ENCODE peak calls at places on chromosomes 6 and 20, in seven cellular contexts. Y is PC-3; T is effector memory CD4-positive, alpha-beta T cell; L is right cardiac atrium; J is colonic mucosa; C is left lung; M is aorta. X is an unnamed sample. For H3K4me1, the result is how much of the 10 kb centered on the place peaks cover.

GRCh38 chr20:34069341-34070078 is 42.5 kb downstream of the EIF2S2 start:
- DNase-seq in C (peak), M (peak), T (peak), Y (peak), L (peak), J (peak), X (peak)

GRCh38 chr20:64161595-64162238 is 2.5 kb upstream of the MYT1 start:
- DNase-seq in T (no peak), L (peak), M (no peak), Y (peak), C (no peak), J (peak), X (peak)

GRCh38 chr6:148247386-148248063 is 95.1 kb upstream of the SASH1 start:
- DNase-seq in J (no peak), Y (no peak), T (no peak), C (no peak), M (no peak), L (no peak), X (no peak)

GRCh38 chr20:23629017-23629541 is 8.7 kb downstream of the CST3 start:
- DNase-seq in T (no peak), C (no peak), J (peak), Y (peak), M (no peak), L (peak), X (no peak)

GRCh38 chr6:81241126-81241525 is 511.4 kb downstream of the TENT5A start:
- DNase-seq in L (no peak), T (no peak), Y (no peak), M (no peak), C (no peak), J (no peak), X (no peak)

GRCh38 chr6:45351076-45351475 is 22.9 kb downstream of the RUNX2 start:
- DNase-seq in M (no peak), T (no peak), Y (no peak), C (no peak), L (no peak), J (no peak), X (no peak)

GRCh38 chr6:88376759-88377387 is 210.7 kb upstream of the CNR1 start:
- DNase-seq in Y (peak), J (no peak), T (no peak), M (no peak), C (no peak), L (no peak), X (peak)

GRCh38 chr6:98325366-98325765 is 509.0 kb upstream of the POU3F2 start:
- DNase-seq in M (no peak), T (no peak), J (no peak), L (no peak), Y (no peak), C (no peak), X (no peak)

GRCh38 chr6:963456-963855 is 270.5 kb upstream of the EXOC2 start:
- DNase-seq in L (no peak), C (no peak), J (no peak), M (no peak), Y (no peak), T (no peak), X (no peak)

GRCh38 chr20:5065489-5066383 is 54.0 kb downstream of the PCNA start:
- DNase-seq in L (peak), M (peak), C (peak), T (no peak), Y (peak), J (peak), X (no peak)

GRCh38 chr20:21396045-21396893 is 1.1 kb downstream of the NKX2-4 start:
- DNase-seq in L (peak), C (no peak), Y (no peak), T (no peak), M (peak), J (no peak), X (no peak)

GRCh38 chr20:8693709-8694108 is 375.2 kb upstream of the PLCB4 start:
- DNase-seq in C (no peak), J (no peak), T (no peak), M (no peak), Y (no peak), L (no peak), X (peak)

GRCh38 chr6:33425668-33426577 is 6.1 kb downstream of the SYNGAP1 start:
- DNase-seq in T (peak), Y (peak), C (peak), L (peak), J (peak), M (peak), X (peak)

GRCh38 chr6:143451531-143451930 is 926 bp downstream of the PEX3 start:
- DNase-seq in C (no peak), J (no peak), T (no peak), L (no peak), M (no peak), Y (no peak), X (no peak)

GRCh38 chr6:3540980-3541379 is 84.1 kb upstream of the SLC22A23 start:
- DNase-seq in Y (no peak), L (no peak), T (no peak), J (peak), C (no peak), M (no peak), X (no peak)

GRCh38 chr6:115796829-115797228 is 263.9 kb downstream of the FRK start:
- DNase-seq in C (no peak), Y (no peak), M (no peak), T (no peak), L (no peak), J (no peak), X (no peak)

GRCh38 chr6:169990095-169991030 is 238.9 kb downstream of the ERMARD start:
- DNase-seq in Y (no peak), J (no peak), L (no peak), T (no peak), C (peak), M (peak), X (no peak)

GRCh38 chr20:38049800-38050199 is 16.3 kb downstream of the RPRD1B start:
- DNase-seq in M (no peak), T (no peak), L (no peak), J (no peak), C (no peak), Y (peak), X (no peak)

GRCh38 chr6:150979826-150980225 is 114.3 kb downstream of the MTHFD1L start:
- DNase-seq in L (no peak), Y (no peak), J (no peak), T (no peak), M (no peak), C (no peak), X (no peak)

GRCh38 chr20:38840894-38841470 is 35.5 kb downstream of the PPP1R16B start:
- DNase-seq in M (no peak), C (no peak), J (no peak), L (no peak), T (no peak), Y (no peak), X (no peak)

GRCh38 chr20:23114018-23114417 is 27.9 kb upstream of the CD93 start:
- DNase-seq in Y (no peak), T (no peak), J (no peak), M (peak), L (peak), C (peak), X (no peak)

GRCh38 chr6:121756643-121757042 is 321.2 kb downstream of the GJA1 start:
- DNase-seq in L (no peak), J (no peak), T (no peak), M (no peak), Y (no peak), C (no peak), X (no peak)

GRCh38 chr20:54649511-54649962 is 174.1 kb downstream of the DOK5 start:
- DNase-seq in M (peak), J (peak), T (no peak), Y (peak), C (peak), L (peak), X (peak)

GRCh38 chr6:170243791-170244291 is 47.0 kb downstream of the DLL1 start:
- DNase-seq in Y (no peak), J (no peak), M (peak), L (peak), C (peak), T (no peak), X (no peak)

GRCh38 chr6:108559097-108559883 is 1.4 kb upstream of the FOXO3 start:
- DNase-seq in C (peak), J (peak), Y (peak), T (peak), M (peak), L (peak), X (peak)

GRCh38 chr20:58893355-58894151 is 41.0 kb downstream of the GNAS start:
- DNase-seq in C (no peak), M (no peak), J (no peak), Y (no peak), T (no peak), L (no peak), X (peak)

GRCh38 chr6:24859132-24859531 is 60.4 kb upstream of the ARMH2 start:
- DNase-seq in M (no peak), L (no peak), C (no peak), J (no peak), Y (no peak), T (no peak), X (no peak)

GRCh38 chr6:147299035-147299434 is 94.8 kb downstream of the STXBP5 start:
- DNase-seq in C (no peak), J (no peak), T (no peak), L (no peak), Y (no peak), M (no peak), X (no peak)

GRCh38 chr20:17966432-17967312 is 1.9 kb downstream of the SNX5 start:
- DNase-seq in C (no peak), L (no peak), Y (peak), T (no peak), M (no peak), J (no peak), X (no peak)

GRCh38 chr20:45850926-45851325 is 6.3 kb downstream of the ACOT8 start:
- DNase-seq in M (no peak), T (no peak), Y (no peak), J (no peak), C (no peak), L (no peak), X (no peak)

GRCh38 chr20:48706710-48707339 is 121.0 kb downstream of the PREX1 start:
- DNase-seq in Y (no peak), J (no peak), M (peak), T (no peak), L (peak), C (peak), X (no peak)

GRCh38 chr6:90294989-90295853 is 1.4 kb downstream of the BACH2 start:
- DNase-seq in L (peak), Y (peak), C (peak), T (peak), M (peak), J (peak), X (no peak)

GRCh38 chr20:43914697-43915208 is at the start of gene TOX2:
- DNase-seq in T (peak), M (peak), L (peak), C (no peak), Y (no peak), J (peak), X (peak)

GRCh38 chr6:165439928-165440554 is 130.6 kb upstream of the C6orf118 start:
- DNase-seq in M (no peak), J (no peak), L (no peak), Y (peak), C (no peak), T (no peak), X (peak)

GRCh38 chr20:45368221-45368980 is 5.4 kb downstream of the SYS1 start:
- DNase-seq in L (no peak), Y (no peak), J (no peak), C (peak), T (no peak), M (no peak), X (no peak)

GRCh38 chr20:10619427-10619826 is 54.4 kb downstream of the JAG1 start:
- DNase-seq in C (no peak), L (no peak), J (no peak), T (no peak), M (no peak), Y (peak), X (peak)

GRCh38 chr6:154510144-154510905 is at the start of gene CNKSR3:
- DNase-seq in J (peak), C (peak), M (peak), Y (peak), L (peak), T (no peak), X (peak)

GRCh38 chr6:99521557-99522286 is 6.5 kb upstream of the USP45 start:
- DNase-seq in Y (no peak), L (peak), J (peak), M (peak), C (peak), T (no peak), X (peak)

GRCh38 chr6:141077355-141078333 is 1055.1 kb upstream of the GJE1 start:
- DNase-seq in M (no peak), L (no peak), C (no peak), T (no peak), Y (peak), J (no peak), X (peak)

DNA sequence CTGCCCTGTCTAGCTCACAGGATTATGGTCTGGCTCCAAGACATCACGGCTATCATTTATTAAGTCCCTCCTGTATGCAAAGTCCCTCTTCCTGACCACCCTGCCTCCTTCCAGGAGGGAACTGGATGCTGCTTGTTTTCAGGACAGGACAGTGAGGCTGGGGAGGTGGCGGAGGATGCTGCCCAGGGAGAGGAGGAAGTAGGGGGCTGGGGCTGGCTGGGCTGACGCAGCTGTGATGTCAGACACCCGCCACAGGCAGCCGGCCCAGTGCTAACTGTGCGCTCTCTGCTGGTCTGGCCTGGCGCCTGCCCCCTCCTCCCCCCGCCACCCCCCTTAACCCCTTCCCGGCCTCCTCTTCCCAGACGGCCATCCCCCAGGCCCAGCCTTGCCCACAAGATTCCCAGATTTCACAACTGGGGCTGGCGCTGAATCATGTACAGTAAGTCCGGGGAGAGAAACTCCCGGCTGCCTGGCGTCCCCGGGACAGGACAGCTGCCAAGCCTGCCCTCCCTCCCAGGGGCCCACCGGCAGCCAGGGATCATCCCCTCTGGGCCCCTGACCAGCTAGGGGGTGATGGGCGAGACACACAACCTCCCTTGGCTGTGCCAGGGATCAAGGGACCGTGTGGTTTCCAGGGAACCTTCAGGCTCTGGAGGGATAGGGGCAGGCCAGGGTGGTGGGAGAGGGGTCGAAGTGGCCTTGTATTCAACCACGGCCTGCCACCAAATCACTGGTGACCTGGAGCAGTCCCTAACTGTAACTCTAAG is 118.1 kb downstream of the CEBPB start:
- DNase-seq in M (peak), T (no peak), J (peak), Y (peak), L (peak), C (peak), X (no peak)
- H3K4me1 ChIP-seq in M (under half), T (under half), J (under half), Y (half or more), L (under half), C (half or more), X (under half)

DNA sequence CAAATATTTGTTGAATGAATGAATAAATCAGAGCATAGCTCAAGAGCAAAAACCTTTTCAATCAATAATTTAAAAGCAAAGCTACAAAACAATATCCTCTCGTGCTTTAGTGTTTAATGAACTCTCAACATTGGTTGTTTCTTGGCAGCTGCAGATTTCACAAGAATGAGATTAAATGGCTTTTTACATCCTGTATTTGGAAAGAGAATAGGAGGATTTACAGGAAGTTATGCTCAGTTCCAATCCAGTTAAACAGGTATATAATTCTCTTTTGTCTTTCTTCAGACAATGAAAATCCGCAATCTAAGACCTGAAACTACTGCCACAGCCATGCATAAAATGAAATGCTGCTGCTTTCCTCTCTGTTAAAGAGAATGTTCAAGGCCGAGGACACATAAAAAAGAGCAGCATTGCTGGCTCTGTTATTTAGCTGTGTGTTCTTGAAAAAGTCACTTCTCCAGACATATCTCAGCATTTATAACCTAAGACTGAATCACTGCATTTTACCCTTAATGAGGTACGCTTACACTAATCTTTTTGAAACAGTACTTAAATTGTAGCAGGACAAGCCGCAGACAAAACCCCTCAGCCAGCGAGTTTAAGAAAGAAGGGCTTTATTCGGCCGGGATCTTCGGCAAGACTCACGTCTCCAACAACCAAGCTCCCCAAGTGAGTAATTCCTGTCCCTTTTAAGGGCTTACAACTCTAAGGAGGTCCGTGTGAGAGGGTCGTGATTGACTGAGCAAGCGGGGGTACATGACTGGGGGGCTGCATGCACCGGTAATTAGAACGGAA is 3.6 kb downstream of the C6orf52 start:
- DNase-seq in L (no peak), M (no peak), T (no peak), Y (no peak), C (no peak), J (no peak), X (peak)
- H3K4me3 ChIP-seq in L (no peak), M (no peak), T (no peak), Y (no peak), C (no peak), J (no peak), X (peak)

GRCh38 chr6:55437141-55437540 is 109.9 kb downstream of the GFRAL start:
- DNase-seq in Y (no peak), J (no peak), L (no peak), C (no peak), M (no peak), T (no peak), X (no peak)

GRCh38 chr6:55438217-55438616 is 110.9 kb downstream of the GFRAL start:
- DNase-seq in Y (no peak), M (no peak), L (no peak), J (no peak), C (no peak), T (no peak), X (no peak)

DNA sequence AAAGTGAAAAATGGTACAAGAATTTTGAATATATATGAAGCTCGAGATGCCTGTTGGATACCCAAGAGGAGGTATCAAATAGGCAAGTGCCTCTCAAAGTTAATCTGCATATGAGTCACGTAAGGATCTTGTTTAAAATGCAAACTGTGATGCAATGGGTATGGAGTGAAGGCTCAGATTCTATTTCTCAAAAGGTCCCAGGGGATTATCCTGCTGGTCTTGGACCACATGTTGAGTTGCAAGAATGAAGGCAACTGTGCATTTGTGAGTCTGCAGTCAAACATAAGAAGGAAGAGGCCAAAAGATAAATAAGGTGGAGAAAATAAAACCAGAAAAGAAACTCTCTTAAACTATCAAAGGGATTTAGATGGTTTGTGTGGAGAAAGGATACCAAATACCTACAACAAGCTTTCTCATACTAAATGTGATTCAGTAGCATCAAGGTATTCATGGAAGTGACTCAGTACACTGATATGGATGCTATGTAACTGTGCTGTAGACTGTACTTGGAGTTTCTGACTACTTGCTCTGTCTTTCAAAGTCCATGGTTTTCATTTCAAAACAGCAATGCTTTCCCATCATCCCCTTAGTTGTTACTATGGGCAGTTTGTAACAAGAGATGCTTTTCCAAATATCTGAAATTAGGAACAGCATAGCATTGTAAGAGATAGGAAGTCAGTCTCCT is 106.3 kb downstream of the GFRAL start:
- DNase-seq in M (no peak), Y (peak), T (no peak), C (no peak), J (no peak), L (no peak), X (no peak)
- H3K4me1 ChIP-seq in M (under half), Y (under half), T (under half), C (under half), J (under half), L (under half), X (under half)

GRCh38 chr6:4844108-4844507 is 67.9 kb downstream of the CDYL start:
- DNase-seq in J (no peak), C (no peak), M (no peak), Y (no peak), L (peak), T (no peak), X (peak)

GRCh38 chr6:4848382-4849068 is 72.3 kb downstream of the CDYL start:
- DNase-seq in J (no peak), L (peak), C (no peak), T (no peak), Y (peak), M (no peak), X (peak)

GRCh38 chr6:4849214-4849613 is 73.0 kb downstream of the CDYL start:
- DNase-seq in J (no peak), T (no peak), L (no peak), Y (no peak), C (no peak), M (no peak), X (no peak)

GRCh38 chr6:4849628-4850027 is 73.4 kb downstream of the CDYL start:
- DNase-seq in C (no peak), L (no peak), J (no peak), M (no peak), T (no peak), Y (no peak), X (no peak)

DNA sequence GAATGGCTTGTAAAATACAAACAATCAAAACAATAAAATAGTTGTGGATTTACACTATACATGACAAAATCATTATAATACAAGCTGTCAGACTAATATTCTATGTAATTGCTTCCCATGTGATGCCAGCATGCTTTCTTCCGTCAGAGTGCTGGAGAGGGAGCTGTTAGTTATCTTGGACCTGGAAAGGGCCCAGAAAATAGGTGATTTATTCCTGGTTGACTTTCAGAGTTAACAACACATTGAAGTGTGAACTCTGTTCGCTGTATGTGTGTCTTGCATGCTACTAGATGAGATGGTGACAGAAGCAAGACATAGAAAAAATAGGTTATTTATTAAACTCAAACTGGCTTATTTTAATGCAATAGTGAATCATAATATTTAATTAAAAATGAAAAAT is 70.2 kb downstream of the CDYL start:
- DNase-seq in J (no peak), Y (no peak), T (no peak), L (no peak), M (no peak), C (no peak), X (no peak)
- H3K4me3 ChIP-seq in J (no peak), Y (no peak), T (no peak), L (no peak), M (no peak), C (no peak), X (no peak)

X was measured in HAP-1.